ENCODE peak calls at places on chromosomes 11 and 22, in six cellular contexts. P, T, I, F, G and D are unnamed samples.

GRCh38 chr11:105553015-105553414 is 56.9 kb upstream of the GRIA4 start:
- DNase-seq in I (no peak), T (no peak), F (peak; percentile 77), P (no peak), G (no peak), D (no peak)

GRCh38 chr11:118213774-118214173 is 11.0 kb downstream of the JAML start:
- DNase-seq in P (no peak), G (no peak), T (no peak), F (no peak), I (no peak), D (no peak)

GRCh38 chr11:130383363-130384168 is 44.8 kb downstream of the ADAMTS8 start:
- DNase-seq in F (no peak), T (peak; percentile 14), P (no peak), I (peak; percentile 99), G (no peak), D (no peak)

GRCh38 chr11:65429069-65429681 is 6.6 kb downstream of the NEAT1 start:
- DNase-seq in P (no peak), I (no peak), G (peak; percentile 32), F (no peak), T (no peak), D (no peak)

GRCh38 chr11:57116654-57117053 is 65.1 kb upstream of the LRRC55 start:
- DNase-seq in T (peak; percentile 33), P (peak; percentile 3), F (peak; percentile 49), G (peak; percentile 64), I (no peak), D (peak; percentile 42)

GRCh38 chr11:75499423-75500305 is 26.1 kb downstream of the GDPD5 start:
- DNase-seq in F (peak; percentile 73), T (no peak), I (peak; percentile 63), G (no peak), P (no peak), D (no peak)

GRCh38 chr11:119734788-119735187 is 5.8 kb upstream of the NECTIN1 start:
- DNase-seq in I (no peak), P (no peak), T (no peak), F (no peak), G (no peak), D (no peak)

GRCh38 chr11:92751594-92751993 is 217.9 kb upstream of the MTNR1B start:
- DNase-seq in T (no peak), P (no peak), G (no peak), F (no peak), I (no peak), D (no peak)

GRCh38 chr11:108117746-108118371 is 3.5 kb upstream of the ACAT1 start:
- DNase-seq in P (no peak), I (peak; percentile 29), G (peak; percentile 38), T (no peak), F (no peak), D (no peak)

GRCh38 chr22:31613286-31613903 is 48.6 kb downstream of the PISD start:
- DNase-seq in F (no peak), P (no peak), T (no peak), G (no peak), I (no peak), D (no peak)

GRCh38 chr22:28143961-28144745 is 225.1 kb upstream of the PITPNB start:
- DNase-seq in T (no peak), F (no peak), I (no peak), P (no peak), G (no peak), D (no peak)

GRCh38 chr11:43278302-43278956 is 33.4 kb upstream of the API5 start:
- DNase-seq in P (no peak), G (peak; percentile 68), I (no peak), T (no peak), F (no peak), D (no peak)

GRCh38 chr11:83014951-83015350 is 56.7 kb downstream of the RAB30 start:
- DNase-seq in G (no peak), I (no peak), F (no peak), P (no peak), T (no peak), D (no peak)

GRCh38 chr22:35477911-35478582 is 62.6 kb upstream of the RASD2 start:
- DNase-seq in F (no peak), G (no peak), T (peak; percentile 47), P (no peak), I (peak; percentile 71), D (no peak)

GRCh38 chr11:7165911-7166310 is 77.1 kb downstream of the RBMXL2 start:
- DNase-seq in P (no peak), T (no peak), G (peak; percentile 29), F (no peak), I (no peak), D (no peak)

GRCh38 chr22:29973269-29973668 is 90.3 kb downstream of the MTMR3 start:
- DNase-seq in G (no peak), T (no peak), I (no peak), F (no peak), P (no peak), D (no peak)

GRCh38 chr11:64229090-64229958 is 1.0 kb upstream of the DNAJC4 start:
- DNase-seq in F (no peak), G (no peak), T (no peak), P (no peak), I (no peak), D (no peak)

GRCh38 chr11:45921561-45922424 is 663 bp upstream of the LARGE2 start:
- DNase-seq in I (no peak), P (no peak), F (peak; percentile 98), T (peak; percentile 84), G (peak; percentile 88), D (no peak)

DNA sequence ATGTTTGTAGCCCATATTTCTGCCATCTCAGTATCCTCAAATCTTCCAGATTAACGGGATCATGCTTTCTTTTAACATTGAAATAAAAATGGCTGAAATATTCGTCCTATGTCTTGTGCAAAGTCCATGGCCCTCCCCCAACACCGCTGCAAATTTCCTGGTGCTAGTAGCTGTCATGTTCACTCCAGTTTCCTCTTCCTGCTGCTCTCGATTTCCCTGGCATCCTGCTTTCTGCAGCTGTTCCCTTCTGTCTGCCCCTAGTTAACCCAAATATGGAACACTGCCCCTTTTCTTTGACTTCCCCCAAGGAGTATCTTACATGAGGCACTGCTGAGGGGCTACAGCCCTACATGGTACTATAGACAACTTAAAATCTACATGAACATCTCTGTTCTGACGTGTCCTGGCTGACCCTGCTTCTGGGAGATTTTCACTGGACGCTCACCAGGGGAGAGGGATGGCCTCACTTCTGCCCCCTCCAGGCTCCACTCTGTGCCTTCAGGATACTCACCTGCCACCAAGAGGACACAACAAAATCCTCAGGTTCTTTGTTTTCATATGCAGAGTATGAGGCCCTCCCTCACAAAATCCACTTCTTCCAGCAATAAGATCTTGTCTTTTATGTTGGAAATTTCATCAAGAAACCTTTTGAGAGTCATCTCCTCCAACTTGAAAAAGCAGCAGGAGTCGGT is 29.4 kb upstream of the SCUBE2 start:
- DNase-seq in G (peak; percentile 77), P (no peak), F (no peak), T (no peak), I (no peak), D (peak; percentile 63)
- TF ChIP-seq CTCF in G (peak; percentile 77), P (peak; percentile 39), F (peak; percentile 40), T (peak; percentile 18), I (peak; percentile 16), D (peak; percentile 35)

GRCh38 chr11:116499396-116500001 is 273.3 kb downstream of the BUD13 start:
- DNase-seq in P (peak; percentile 7), F (peak; percentile 89), T (peak; percentile 86), I (no peak), G (peak; percentile 95), D (peak; percentile 95)
- TF ChIP-seq CTCF in P (peak; percentile 70), F (peak; percentile 93), T (peak; percentile 47), I (peak; percentile 69), G (peak; percentile 89), D (peak; percentile 93)

DNA sequence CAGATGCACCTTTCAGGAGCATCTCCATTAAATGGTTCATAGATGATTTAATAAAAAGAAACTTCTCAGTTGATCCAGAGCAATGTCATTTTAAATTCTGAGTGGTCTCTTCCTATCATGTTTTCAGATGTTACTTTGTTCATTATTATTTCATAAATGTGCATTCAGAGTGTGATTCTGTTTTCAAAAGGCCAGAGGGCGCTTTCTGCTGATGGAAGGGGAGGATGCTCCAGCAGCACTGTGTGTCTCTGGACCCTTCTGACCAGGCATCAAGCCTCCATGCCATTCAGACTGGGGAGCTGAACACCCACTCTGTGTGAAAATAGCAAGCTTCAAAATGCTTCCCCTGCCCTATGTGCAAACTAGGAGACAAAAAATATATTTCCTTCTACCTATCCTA is 23.9 kb upstream of the CRTAM start:
- DNase-seq in G (no peak), I (no peak), F (no peak), T (peak; percentile 10), P (no peak), D (no peak)
- TF ChIP-seq CTCF in G (peak; percentile 42), I (no peak), F (peak; percentile 33), T (no peak), P (peak; percentile 28), D (no peak)

GRCh38 chr11:125257185-125257584 is 92.6 kb downstream of the PKNOX2 start:
- DNase-seq in I (no peak), F (no peak), P (no peak), T (no peak), G (peak; percentile 54), D (peak; percentile 72)
- TF ChIP-seq CTCF in I (no peak), F (peak; percentile 50), P (peak; percentile 21), T (no peak), G (peak; percentile 50), D (peak; percentile 50)

DNA sequence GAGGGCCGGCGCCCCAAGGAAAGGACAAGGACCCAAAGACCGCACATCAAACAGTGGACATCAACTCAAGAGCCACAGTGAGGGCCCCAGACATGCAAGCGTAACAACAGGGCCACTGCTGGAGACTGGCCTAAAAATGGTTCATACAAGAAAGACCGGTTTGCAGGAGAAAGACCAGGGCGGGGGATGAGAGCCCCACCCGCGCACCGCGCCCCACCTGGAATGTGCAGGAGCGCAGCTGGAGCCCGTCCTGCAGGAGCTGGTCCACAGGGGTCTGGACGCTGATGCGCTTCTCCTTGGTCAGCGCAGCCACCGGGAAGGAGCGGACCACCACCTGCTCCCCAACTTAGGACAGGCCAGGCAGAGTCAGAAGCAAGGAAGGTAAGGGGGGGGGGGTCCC is 13.9 kb downstream of the SBF1 start:
- DNase-seq in T (no peak), I (no peak), F (no peak), G (no peak), P (no peak), D (no peak)
- TF ChIP-seq CTCF in T (no peak), I (no peak), F (no peak), G (no peak), P (no peak), D (no peak)

DNA sequence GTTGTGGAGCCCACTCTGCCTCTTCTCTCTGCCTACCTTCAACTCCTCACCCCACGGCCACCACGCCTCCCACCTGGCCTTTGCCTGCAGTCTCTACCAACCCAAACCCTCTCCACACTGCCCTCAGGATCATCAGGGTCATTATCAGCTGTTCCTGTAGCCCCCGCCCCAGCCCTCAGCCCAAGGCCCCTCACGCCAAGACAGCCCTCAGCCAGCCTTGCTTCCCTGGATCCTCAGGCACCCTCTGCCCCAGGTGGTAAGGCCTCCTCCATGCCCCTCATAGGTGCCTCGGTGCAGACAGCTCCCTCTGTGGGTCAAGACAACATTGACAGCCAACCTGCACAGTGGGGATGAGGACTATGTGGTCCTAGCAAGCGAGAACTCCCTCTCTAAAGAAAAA is 1.7 kb downstream of the SBF1 start:
- DNase-seq in I (no peak), P (no peak), T (peak; percentile 54), F (no peak), G (peak; percentile 38), D (no peak)
- TF ChIP-seq CTCF in I (peak; percentile 47), P (peak; percentile 71), T (peak; percentile 41), F (peak; percentile 15), G (peak; percentile 40), D (no peak)

DNA sequence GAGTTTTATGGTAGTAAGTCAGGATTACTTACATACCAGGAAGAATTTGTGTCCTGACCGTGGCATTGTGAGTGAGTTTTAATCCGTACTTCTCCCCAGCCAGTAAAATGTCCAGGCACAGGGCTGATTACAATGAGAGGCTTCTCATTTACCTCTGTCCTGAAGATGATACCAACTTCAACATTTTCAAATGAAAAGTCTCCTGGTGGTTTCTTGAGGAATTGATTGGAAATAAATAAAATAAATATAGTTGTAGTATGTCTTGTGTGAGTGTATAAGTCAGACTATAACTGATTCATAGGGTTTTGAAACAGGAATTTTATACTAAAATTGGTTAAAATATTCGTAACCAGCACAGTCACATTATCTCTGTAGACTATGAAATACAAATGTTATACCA is 382.5 kb downstream of the ETS1 start:
- DNase-seq in T (no peak), F (no peak), G (no peak), I (no peak), P (no peak), D (no peak)
- TF ChIP-seq CTCF in T (no peak), F (no peak), G (no peak), I (no peak), P (no peak), D (peak; percentile 34)